ENCODE peak calls at places on chromosomes 12 and 14, in four cellular contexts. One of them, this sample, is unnamed.

GRCh38 chr12:124044809-124045321 is 71.8 kb downstream of the ZNF664 start:
- DNase-seq in SK-N-SH: no peak
- DNase-seq in K562: no peak
- DNase-seq in GM12878: no peak
- DNase-seq in this sample: no peak

GRCh38 chr12:103441437-103442186 is 54.2 kb downstream of the C12orf42 start:
- DNase-seq in SK-N-SH: no peak
- DNase-seq in K562: no peak
- DNase-seq in GM12878: peak
- DNase-seq in this sample: no peak

GRCh38 chr14:51319181-51319597 is 79.1 kb downstream of the TMX1 start:
- DNase-seq in SK-N-SH: no peak
- DNase-seq in K562: no peak
- DNase-seq in GM12878: no peak
- DNase-seq in this sample: no peak

GRCh38 chr14:104371917-104372316 is 207.6 kb upstream of the C14orf180 start:
- DNase-seq in SK-N-SH: no peak
- DNase-seq in K562: no peak
- DNase-seq in GM12878: no peak
- DNase-seq in this sample: no peak

GRCh38 chr12:64560395-64561301 is 49.6 kb upstream of the RASSF3 start:
- DNase-seq in SK-N-SH: peak
- DNase-seq in K562: no peak
- DNase-seq in GM12878: no peak
- DNase-seq in this sample: peak

GRCh38 chr12:6827437-6827894 is 741 bp upstream of the P3H3 start:
- DNase-seq in SK-N-SH: peak
- DNase-seq in K562: peak
- DNase-seq in GM12878: no peak
- DNase-seq in this sample: peak

GRCh38 chr12:123934829-123935228 is 37.8 kb downstream of the CCDC92 start:
- DNase-seq in SK-N-SH: no peak
- DNase-seq in K562: peak
- DNase-seq in GM12878: no peak
- DNase-seq in this sample: no peak

GRCh38 chr14:21278632-21279031 is 1.3 kb upstream of the RPGRIP1 start:
- DNase-seq in SK-N-SH: no peak
- DNase-seq in K562: no peak
- DNase-seq in GM12878: no peak
- DNase-seq in this sample: no peak

GRCh38 chr12:50507930-50508329 is 3.1 kb downstream of the DIP2B start:
- DNase-seq in SK-N-SH: no peak
- DNase-seq in K562: no peak
- DNase-seq in GM12878: no peak
- DNase-seq in this sample: no peak

GRCh38 chr12:62827855-62828254 is 107.1 kb downstream of the PPM1H start:
- DNase-seq in SK-N-SH: no peak
- DNase-seq in K562: no peak
- DNase-seq in GM12878: no peak
- DNase-seq in this sample: no peak

GRCh38 chr12:3123729-3124128 is 46.5 kb downstream of the TSPAN9 start:
- DNase-seq in SK-N-SH: no peak
- DNase-seq in K562: no peak
- DNase-seq in GM12878: no peak
- DNase-seq in this sample: no peak

GRCh38 chr14:47269788-47270492 is 405.5 kb downstream of the MDGA2 start:
- DNase-seq in SK-N-SH: no peak
- DNase-seq in K562: no peak
- DNase-seq in GM12878: no peak
- DNase-seq in this sample: no peak

GRCh38 chr12:22982635-22983034 is 357.7 kb downstream of the ETNK1 start:
- DNase-seq in SK-N-SH: no peak
- DNase-seq in K562: no peak
- DNase-seq in GM12878: no peak
- DNase-seq in this sample: no peak

GRCh38 chr12:121925361-121925725 is 7.0 kb downstream of the CFAP251 start:
- DNase-seq in SK-N-SH: no peak
- DNase-seq in K562: no peak
- DNase-seq in GM12878: no peak
- DNase-seq in this sample: no peak

GRCh38 chr12:92971869-92972524 is 42.9 kb upstream of the EEA1 start:
- DNase-seq in SK-N-SH: no peak
- DNase-seq in K562: no peak
- DNase-seq in GM12878: no peak
- DNase-seq in this sample: no peak

GRCh38 chr12:76037130-76038105 is 5.8 kb upstream of the PHLDA1 start:
- DNase-seq in SK-N-SH: peak
- DNase-seq in K562: peak
- DNase-seq in GM12878: peak
- DNase-seq in this sample: no peak

GRCh38 chr12:50529345-50529744 is 24.6 kb downstream of the DIP2B start:
- DNase-seq in SK-N-SH: no peak
- DNase-seq in K562: no peak
- DNase-seq in GM12878: no peak
- DNase-seq in this sample: no peak

GRCh38 chr14:51304428-51304827 is 64.4 kb downstream of the TMX1 start:
- DNase-seq in SK-N-SH: no peak
- DNase-seq in K562: no peak
- DNase-seq in GM12878: no peak
- DNase-seq in this sample: no peak

GRCh38 chr12:108825205-108825950 is 32.0 kb downstream of the SSH1 start:
- DNase-seq in SK-N-SH: no peak
- DNase-seq in K562: no peak
- DNase-seq in GM12878: peak
- DNase-seq in this sample: no peak

GRCh38 chr14:37150414-37150813 is 22.0 kb downstream of the SLC25A21 start:
- DNase-seq in SK-N-SH: peak
- DNase-seq in K562: peak
- DNase-seq in GM12878: no peak
- DNase-seq in this sample: no peak

GRCh38 chr12:102480401-102480800 is at the start of gene IGF1:
- DNase-seq in SK-N-SH: no peak
- DNase-seq in K562: peak
- DNase-seq in GM12878: no peak
- DNase-seq in this sample: no peak

GRCh38 chr14:65231286-65231980 is 129.1 kb upstream of the MAX start:
- DNase-seq in SK-N-SH: no peak
- DNase-seq in K562: no peak
- DNase-seq in GM12878: no peak
- DNase-seq in this sample: no peak

GRCh38 chr14:91369628-91370445 is 47.8 kb downstream of the CCDC88C start:
- DNase-seq in SK-N-SH: no peak
- DNase-seq in K562: no peak
- DNase-seq in GM12878: no peak
- DNase-seq in this sample: no peak

GRCh38 chr12:93699271-93700141 is 22.3 kb downstream of the CRADD start:
- DNase-seq in SK-N-SH: no peak
- DNase-seq in K562: no peak
- DNase-seq in GM12878: no peak
- DNase-seq in this sample: no peak

GRCh38 chr12:26090853-26091510 is 33.9 kb downstream of the BHLHE41 start:
- DNase-seq in SK-N-SH: no peak
- DNase-seq in K562: no peak
- DNase-seq in GM12878: no peak
- DNase-seq in this sample: no peak

GRCh38 chr14:74085047-74085637 is 386 bp downstream of the LIN52 start:
- DNase-seq in SK-N-SH: peak
- DNase-seq in K562: peak
- DNase-seq in GM12878: no peak
- DNase-seq in this sample: no peak

GRCh38 chr12:70691018-70691672 is 53.9 kb upstream of the PTPRB start:
- DNase-seq in SK-N-SH: no peak
- DNase-seq in K562: no peak
- DNase-seq in GM12878: no peak
- DNase-seq in this sample: no peak

GRCh38 chr12:17278946-17279345 is 673.0 kb upstream of the LMO3 start:
- DNase-seq in SK-N-SH: no peak
- DNase-seq in K562: no peak
- DNase-seq in GM12878: no peak
- DNase-seq in this sample: no peak

GRCh38 chr12:25005376-25005775 is 56.5 kb upstream of the BCAT1 start:
- DNase-seq in SK-N-SH: no peak
- DNase-seq in K562: no peak
- DNase-seq in GM12878: peak
- DNase-seq in this sample: no peak

GRCh38 chr12:99498756-99499155 is 148.8 kb upstream of the GARIN6 start:
- DNase-seq in SK-N-SH: no peak
- DNase-seq in K562: no peak
- DNase-seq in GM12878: no peak
- DNase-seq in this sample: peak

GRCh38 chr14:88323520-88324199 is 591 bp upstream of the KCNK10 start:
- DNase-seq in SK-N-SH: peak
- DNase-seq in K562: no peak
- DNase-seq in GM12878: no peak
- DNase-seq in this sample: no peak

GRCh38 chr14:73786632-73786941 is 65.0 kb upstream of the PTGR2 start:
- DNase-seq in SK-N-SH: peak
- DNase-seq in K562: no peak
- DNase-seq in GM12878: no peak
- DNase-seq in this sample: no peak

DNA sequence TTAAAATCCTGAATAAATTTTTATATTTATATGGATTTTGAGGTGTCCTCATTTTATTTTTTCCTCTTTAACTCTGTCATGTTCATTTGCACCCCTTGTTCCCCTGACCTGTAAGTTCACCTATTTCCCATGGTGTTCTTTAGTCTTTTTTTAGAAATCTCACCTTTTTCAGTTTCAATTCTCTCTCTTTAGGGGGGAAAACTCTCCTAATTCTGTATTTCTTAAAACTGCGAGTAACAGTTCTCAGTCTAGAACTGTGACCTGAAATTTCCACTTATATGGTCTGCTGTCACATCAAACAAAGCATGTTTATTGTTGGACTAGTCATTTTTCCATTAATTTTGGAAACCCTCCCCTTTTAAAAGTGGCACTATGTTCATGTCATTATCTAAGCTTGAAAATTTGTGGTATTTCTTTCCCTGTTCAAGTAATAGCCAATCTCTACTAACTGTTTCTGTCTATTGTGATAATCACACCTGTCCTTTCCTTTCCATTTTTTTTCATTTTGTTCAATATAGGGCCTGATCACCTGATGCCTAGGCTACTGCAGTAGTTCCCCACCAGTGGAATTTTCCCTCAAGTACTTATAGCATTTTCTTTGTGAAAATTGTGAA is 14.0 kb upstream of the FBXO33 start:
- DNase-seq in SK-N-SH: no peak
- DNase-seq in K562: no peak
- DNase-seq in GM12878: no peak
- DNase-seq in this sample: no peak
- TF ChIP-seq NRF1 in SK-N-SH: no peak
- TF ChIP-seq NRF1 in K562: no peak
- TF ChIP-seq NRF1 in GM12878: no peak
- TF ChIP-seq NRF1 in this sample: no peak

GRCh38 chr14:103073876-103074698 is 9.9 kb upstream of the LBHD2 start:
- DNase-seq in SK-N-SH: peak
- DNase-seq in K562: no peak
- DNase-seq in GM12878: no peak
- DNase-seq in this sample: no peak

GRCh38 chr14:103073367-103073875 is 10.6 kb upstream of the LBHD2 start:
- DNase-seq in SK-N-SH: no peak
- DNase-seq in K562: no peak
- DNase-seq in GM12878: no peak
- DNase-seq in this sample: no peak

GRCh38 chr14:103071544-103072251 is 12.3 kb upstream of the LBHD2 start:
- DNase-seq in SK-N-SH: no peak
- DNase-seq in K562: no peak
- DNase-seq in GM12878: no peak
- DNase-seq in this sample: no peak

GRCh38 chr14:103072595-103073366 is 11.2 kb upstream of the LBHD2 start:
- DNase-seq in SK-N-SH: no peak
- DNase-seq in K562: no peak
- DNase-seq in GM12878: no peak
- DNase-seq in this sample: no peak

GRCh38 chr14:103074699-103075341 is 9.2 kb upstream of the LBHD2 start:
- DNase-seq in SK-N-SH: peak
- DNase-seq in K562: peak
- DNase-seq in GM12878: no peak
- DNase-seq in this sample: no peak
- TF ChIP-seq NRF1 in SK-N-SH: no peak
- TF ChIP-seq NRF1 in K562: no peak
- TF ChIP-seq NRF1 in GM12878: no peak
- TF ChIP-seq NRF1 in this sample: no peak

DNA sequence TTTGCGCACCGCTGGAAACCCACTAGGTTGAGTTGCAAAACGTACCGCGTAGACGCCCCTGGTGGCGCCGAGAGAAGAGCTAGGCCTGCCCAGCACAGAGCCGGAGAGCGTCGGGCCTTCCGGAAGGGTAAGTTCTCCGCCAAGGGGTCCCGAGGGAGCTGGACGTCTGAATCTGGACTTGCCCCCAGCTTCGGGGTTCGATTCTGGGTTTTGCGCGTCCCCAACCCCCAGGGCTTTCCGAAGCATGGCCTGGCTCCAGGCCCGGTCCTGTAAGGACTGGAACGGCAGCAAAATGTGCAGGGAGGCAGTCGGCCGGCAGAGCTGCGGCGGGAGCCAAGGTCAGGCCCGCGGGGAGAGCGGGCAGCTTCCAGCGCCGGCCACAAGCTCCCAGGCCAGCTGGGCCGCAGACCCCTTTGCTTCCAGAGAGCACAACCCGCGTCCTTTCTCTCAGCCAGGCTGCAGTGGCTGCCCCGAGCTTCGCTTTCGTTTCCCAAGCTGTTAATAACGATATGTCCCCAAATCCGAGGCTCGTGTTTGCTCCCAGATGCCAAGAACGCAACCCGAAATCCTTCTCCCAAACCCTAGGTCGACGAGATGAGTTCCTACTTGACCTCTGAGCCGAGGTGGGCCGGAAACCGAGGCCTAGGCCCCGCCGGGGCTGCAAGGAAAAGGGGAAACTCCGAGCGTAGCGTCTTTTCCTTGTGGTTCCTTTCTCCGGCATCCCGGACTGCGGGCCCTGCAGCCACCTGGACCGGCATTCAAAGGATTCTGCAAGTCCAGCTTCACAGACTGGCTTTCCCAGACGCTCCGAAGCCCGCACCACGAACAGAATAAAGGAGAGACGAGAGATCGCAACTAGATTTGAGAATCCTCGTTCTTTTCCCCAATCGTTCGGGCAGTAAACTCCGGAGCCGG is 3.2 kb upstream of the TBX5 start:
- DNase-seq in SK-N-SH: no peak
- DNase-seq in K562: no peak
- DNase-seq in GM12878: no peak
- DNase-seq in this sample: no peak
- TF ChIP-seq NRF1 in SK-N-SH: no peak
- TF ChIP-seq NRF1 in K562: no peak
- TF ChIP-seq NRF1 in GM12878: no peak
- TF ChIP-seq NRF1 in this sample: no peak

GRCh38 chr12:80406253-80406652 is 37.8 kb upstream of the PTPRQ start:
- DNase-seq in SK-N-SH: no peak
- DNase-seq in K562: no peak
- DNase-seq in GM12878: no peak
- DNase-seq in this sample: no peak

GRCh38 chr12:80413462-80413861 is 30.6 kb upstream of the PTPRQ start:
- DNase-seq in SK-N-SH: no peak
- DNase-seq in K562: no peak
- DNase-seq in GM12878: no peak
- DNase-seq in this sample: no peak

GRCh38 chr12:80412343-80412953 is 31.6 kb upstream of the PTPRQ start:
- DNase-seq in SK-N-SH: peak
- DNase-seq in K562: peak
- DNase-seq in GM12878: no peak
- DNase-seq in this sample: no peak

GRCh38 chr12:80411787-80412186 is 32.2 kb upstream of the PTPRQ start:
- DNase-seq in SK-N-SH: no peak
- DNase-seq in K562: no peak
- DNase-seq in GM12878: no peak
- DNase-seq in this sample: no peak
- TF ChIP-seq NRF1 in SK-N-SH: no peak
- TF ChIP-seq NRF1 in K562: no peak
- TF ChIP-seq NRF1 in GM12878: no peak
- TF ChIP-seq NRF1 in this sample: no peak